ENCODE peak calls at places on chromosomes 2 and 18, in seven cellular contexts. B is T1000, S is endodermal cell, H is progenitor cell of endocrine pancreas, Q is anterior cingulate cortex, U is keratinocyte, P is hypothalamus. G is an unnamed sample.

GRCh38 chr2:55239656-55240222 is 7.3 kb downstream of the RPS27A start:
- DNase-seq in Q (no peak), S (no peak), B (no peak), U (no peak), H (no peak), P (no peak), G (no peak)

GRCh38 chr2:26245231-26245732 is 543 bp downstream of the HADHB start:
- DNase-seq in Q (no peak), B (no peak), U (no peak), S (peak), H (no peak), P (no peak), G (no peak)

GRCh38 chr2:184685999-184686841 is 87.9 kb downstream of the ZNF804A start:
- DNase-seq in P (no peak), Q (no peak), H (no peak), U (peak), S (peak), B (no peak), G (no peak)

GRCh38 chr2:37585295-37585908 is 86.0 kb downstream of the CDC42EP3 start:
- DNase-seq in Q (no peak), P (no peak), B (no peak), S (no peak), U (no peak), H (no peak), G (no peak)

GRCh38 chr2:12982149-12982584 is 265.4 kb downstream of the TRIB2 start:
- DNase-seq in Q (no peak), B (no peak), H (no peak), P (no peak), U (no peak), S (no peak), G (no peak)

GRCh38 chr2:14148186-14148585 is 484.3 kb upstream of the LRATD1 start:
- DNase-seq in S (no peak), H (no peak), U (no peak), B (no peak), Q (no peak), P (no peak), G (no peak)

GRCh38 chr2:156099382-156099781 is 233.1 kb downstream of the NR4A2 start:
- DNase-seq in Q (no peak), U (no peak), B (no peak), H (no peak), P (no peak), S (no peak), G (no peak)

GRCh38 chr2:236531991-236532390 is 37.6 kb upstream of the ACKR3 start:
- DNase-seq in P (no peak), H (no peak), U (no peak), Q (no peak), S (no peak), B (no peak), G (no peak)

GRCh38 chr18:8870528-8870927 is 165.2 kb downstream of the MTCL1 start:
- DNase-seq in S (no peak), H (no peak), P (no peak), Q (no peak), U (peak), B (no peak), G (no peak)

GRCh38 chr18:34522627-34523026 is 187.5 kb upstream of the DTNA start:
- DNase-seq in H (no peak), U (no peak), Q (peak), P (no peak), B (no peak), S (no peak), G (peak)

GRCh38 chr2:25808006-25808383 is 70.3 kb downstream of the ASXL2 start:
- DNase-seq in S (no peak), Q (no peak), H (no peak), P (no peak), B (no peak), U (no peak), G (no peak)

GRCh38 chr2:230627806-230628724 is 84.6 kb upstream of the CAB39 start:
- DNase-seq in P (no peak), Q (no peak), H (no peak), U (no peak), S (no peak), B (no peak), G (no peak)

G was measured in nucleus accumbens.